ENCODE peak calls at places on chromosomes 11 and 22, in eight cellular contexts. I is ovary; L is pancreas; A is A549; U is tibial nerve; E is CD8-positive, alpha-beta T cell; Z is kidney; Y is prostate gland. N is an unnamed sample.
A peak's percentile ranks its signal among the peaks of the same experiment; 100 is the strongest.

GRCh38 chr11:12706531-12707499 is 32.6 kb downstream of the TEAD1 start:
- DNase-seq in I (peak; percentile 50), L (no peak), A (no peak), U (peak; percentile 26), E (no peak), Z (peak; percentile 77), Y (no peak), N (no peak)

GRCh38 chr11:2884424-2884815 is 1.2 kb downstream of the CDKN1C start:
- DNase-seq in I (peak; percentile 68), L (peak; percentile 41), A (no peak), U (no peak), E (no peak), Z (peak; percentile 88), Y (no peak), N (no peak)

GRCh38 chr11:32231909-32232493 is 141.1 kb downstream of the RCN1 start:
- DNase-seq in I (no peak), L (no peak), A (peak; percentile 53), U (no peak), E (no peak), Z (no peak), Y (no peak), N (no peak)

GRCh38 chr22:28883917-28884753 is 763 bp downstream of the ZNRF3 start:
- DNase-seq in I (peak; percentile 57), L (peak; percentile 61), A (peak; percentile 20), U (no peak), E (peak; percentile 59), Z (peak; percentile 85), Y (peak; percentile 27), N (no peak)

GRCh38 chr11:12284321-12285050 is 92.9 kb upstream of the PARVA start:
- DNase-seq in I (no peak), L (no peak), A (no peak), U (peak; percentile 4), E (no peak), Z (no peak), Y (peak; percentile 2), N (peak; percentile 19)

GRCh38 chr22:48236261-48236660 is 1473.8 kb downstream of the TBC1D22A start:
- DNase-seq in I (no peak), L (no peak), A (no peak), U (no peak), E (no peak), Z (no peak), Y (no peak), N (no peak)

GRCh38 chr11:63738720-63739360 is 29.7 kb downstream of the ZFTA start:
- DNase-seq in I (peak; percentile 72), L (peak; percentile 74), A (peak; percentile 83), U (peak; percentile 99), E (peak; percentile 76), Z (no peak), Y (peak; percentile 69), N (peak; percentile 63)

GRCh38 chr11:102416974-102417373 is 35.6 kb downstream of the TMEM123 start:
- DNase-seq in I (no peak), L (no peak), A (no peak), U (no peak), E (no peak), Z (no peak), Y (no peak), N (no peak)

GRCh38 chr22:49140921-49141680 is 686.6 kb downstream of the BRD1 start:
- DNase-seq in I (no peak), L (no peak), A (no peak), U (no peak), E (no peak), Z (no peak), Y (no peak), N (no peak)

GRCh38 chr22:20405291-20405930 is 11.5 kb downstream of the ZNF74 start:
- DNase-seq in I (no peak), L (no peak), A (no peak), U (no peak), E (no peak), Z (no peak), Y (no peak), N (no peak)

GRCh38 chr11:12392672-12393071 is 15.3 kb downstream of the PARVA start:
- DNase-seq in I (no peak), L (no peak), A (no peak), U (no peak), E (no peak), Z (no peak), Y (no peak), N (no peak)

GRCh38 chr11:113521737-113522517 is 46.7 kb upstream of the DRD2 start:
- DNase-seq in I (no peak), L (no peak), A (no peak), U (no peak), E (no peak), Z (no peak), Y (no peak), N (no peak)

GRCh38 chr11:86519064-86519911 is 144.6 kb downstream of the CCDC81 start:
- DNase-seq in I (no peak), L (no peak), A (peak; percentile 23), U (no peak), E (no peak), Z (no peak), Y (no peak), N (no peak)

GRCh38 chr11:7098235-7098832 is 9.5 kb downstream of the RBMXL2 start:
- DNase-seq in I (no peak), L (no peak), A (peak; percentile 60), U (peak; percentile 8), E (no peak), Z (no peak), Y (no peak), N (no peak)

GRCh38 chr22:38403806-38404205 is 51.2 kb downstream of the KCNJ4 start:
- DNase-seq in I (no peak), L (no peak), A (no peak), U (no peak), E (no peak), Z (peak; percentile 85), Y (no peak), N (no peak)

GRCh38 chr11:100876826-100877545 is 189.9 kb downstream of the ARHGAP42 start:
- DNase-seq in I (no peak), L (no peak), A (peak; percentile 27), U (no peak), E (no peak), Z (no peak), Y (no peak), N (no peak)

GRCh38 chr11:73028621-73029020 is 113.5 kb downstream of the FCHSD2 start:
- DNase-seq in I (no peak), L (no peak), A (no peak), U (peak; percentile 30), E (no peak), Z (no peak), Y (no peak), N (no peak)

GRCh38 chr11:19441752-19442553 is 201.2 kb upstream of the E2F8 start:
- DNase-seq in I (no peak), L (peak; percentile 86), A (peak; percentile 77), U (peak; percentile 70), E (no peak), Z (peak; percentile 66), Y (no peak), N (peak; percentile 53)

GRCh38 chr11:122201126-122201525 is 85.1 kb upstream of the BLID start:
- DNase-seq in I (no peak), L (no peak), A (no peak), U (no peak), E (no peak), Z (no peak), Y (no peak), N (no peak)

GRCh38 chr11:122205036-122205435 is 89.0 kb upstream of the BLID start:
- DNase-seq in I (no peak), L (no peak), A (no peak), U (no peak), E (no peak), Z (no peak), Y (no peak), N (no peak)

GRCh38 chr11:122202161-122202950 is 86.3 kb upstream of the BLID start:
- DNase-seq in I (peak; percentile 50), L (no peak), A (peak; percentile 60), U (no peak), E (no peak), Z (no peak), Y (no peak), N (no peak)

GRCh38 chr11:122202951-122203456 is 87.0 kb upstream of the BLID start:
- DNase-seq in I (peak; percentile 83), L (peak; percentile 69), A (peak; percentile 64), U (peak; percentile 77), E (no peak), Z (peak; percentile 80), Y (peak; percentile 39), N (peak; percentile 70)

GRCh38 chr11:122204206-122204605 is 88.2 kb upstream of the BLID start:
- DNase-seq in I (no peak), L (no peak), A (no peak), U (no peak), E (no peak), Z (no peak), Y (no peak), N (no peak)
- H3K4me1 ChIP-seq in I (peaks cover 23% of the 10 kb centered on the region), L (no peaks in the 10 kb centered on the region), A (peaks cover 47% of the 10 kb centered on the region), U (peaks cover 99% of the 10 kb centered on the region), E (no peaks in the 10 kb centered on the region), Z (peaks cover 3% of the 10 kb centered on the region), Y (no peaks in the 10 kb centered on the region), N (peaks cover 7% of the 10 kb centered on the region)

DNA sequence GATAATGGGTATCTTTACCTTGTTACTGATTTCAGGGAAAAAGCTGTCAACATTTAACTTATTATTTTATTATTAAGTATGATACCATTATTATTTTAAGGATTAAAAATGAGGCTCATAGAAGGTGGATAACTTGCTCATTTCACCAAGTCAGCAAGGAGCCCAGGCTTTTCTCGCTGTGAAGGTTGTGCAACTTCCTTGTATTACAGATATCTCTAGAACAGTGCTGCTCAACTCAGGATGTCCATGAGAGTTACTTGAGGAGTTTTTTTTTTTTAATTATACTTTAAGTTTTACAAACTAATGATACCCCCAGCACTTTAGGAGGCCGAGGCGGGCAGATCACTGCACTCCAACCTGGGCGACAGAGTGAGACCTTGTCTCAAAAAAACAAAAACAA is 98.2 kb downstream of the INSC start:
- DNase-seq in I (no peak), L (no peak), A (no peak), U (no peak), E (no peak), Z (no peak), Y (no peak), N (no peak)
- H3K4me3 ChIP-seq in I (no peak overlapping the region), L (no peak overlapping the region), A (no peak overlapping the region), U (no peak overlapping the region), E (no peak overlapping the region), Z (no peak overlapping the region), Y (no peak overlapping the region), N (no peak overlapping the region)

DNA sequence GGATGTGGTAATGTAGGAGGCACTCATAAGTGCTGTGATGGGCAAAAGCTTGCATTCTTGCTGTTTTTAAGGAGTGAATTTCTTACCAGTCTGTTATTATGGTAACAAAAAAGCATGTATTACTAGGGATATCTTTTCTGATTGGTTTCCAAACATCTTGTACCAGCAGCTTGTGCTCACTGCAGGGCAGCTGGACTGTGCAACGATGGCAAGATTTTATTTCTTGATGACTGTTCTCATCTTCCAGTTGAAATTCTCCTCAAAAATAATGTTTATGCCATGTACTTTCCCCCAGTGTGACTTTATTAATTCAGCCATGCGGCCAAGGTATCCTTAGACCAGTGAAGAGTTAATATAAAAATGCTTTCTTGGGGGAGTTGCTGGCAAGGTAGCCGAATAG is 35.4 kb downstream of the EMSY start:
- DNase-seq in I (no peak), L (no peak), A (no peak), U (no peak), E (no peak), Z (no peak), Y (no peak), N (no peak)
- TF ChIP-seq CTCF in I (no peak), L (no peak), A (no peak), U (no peak), E (no peak), Z (no peak), Y (no peak), N (no peak)

GRCh38 chr11:44566559-44566949 is 1.1 kb downstream of the CD82 start:
- DNase-seq in I (no peak), L (no peak), A (no peak), U (no peak), E (no peak), Z (no peak), Y (no peak), N (no peak)
- H3K4me1 ChIP-seq in I (peaks cover 29% of the 10 kb centered on the region), L (peaks cover 8% of the 10 kb centered on the region), A (peaks cover 19% of the 10 kb centered on the region), U (peaks cover 77% of the 10 kb centered on the region), E (peaks cover 47% of the 10 kb centered on the region), Z (peaks cover 8% of the 10 kb centered on the region), Y (peaks cover 8% of the 10 kb centered on the region), N (peaks cover 42% of the 10 kb centered on the region)